ENCODE peak calls at places on chromosomes 6 and 20, in ten cellular contexts. N is CD8-positive, alpha-beta memory T cell; A is stimulated activated CD4-positive, alpha-beta T cell treated with anti-CD3 and anti-CD28 coated beads, Interleukin-4, amount 100 ng/mL, for 4 hours; C is anterior cingulate cortex; W is activated gamma-delta T cell treated with Interleukin-2 at 50 U/mL for 16 hours; O is uterus; F is foreskin melanocyte; H is astrocyte of the spinal cord; R is activated CD4-positive, alpha-beta T cell treated with anti-CD3 and anti-CD28 coated beads for 24 hours; G is activated CD8-positive, alpha-beta T cell treated with anti-CD3 and anti-CD28 coated beads for 36 hours. Y is an unnamed sample.
A peak's percentile ranks its signal among the peaks of the same experiment; 100 is the strongest.

GRCh38 chr6:130629640-130630039 is 197.6 kb upstream of the SMLR1 start:
- DNase-seq in A (no peak), W (no peak), C (no peak), O (no peak), N (no peak), H (no peak), F (no peak), R (no peak), G (no peak), Y (no peak)

GRCh38 chr6:44052419-44053011 is 74.7 kb downstream of the MRPL14 start:
- DNase-seq in A (no peak), H (peak; percentile 75), F (no peak), G (no peak), W (no peak), O (no peak), N (no peak), C (no peak), R (no peak), Y (no peak)

GRCh38 chr6:25192562-25192961 is 86.6 kb upstream of the CARMIL1 start:
- DNase-seq in F (no peak), H (no peak), A (no peak), W (no peak), G (no peak), R (no peak), O (peak; percentile 56), C (no peak), N (no peak), Y (no peak)

GRCh38 chr6:16438677-16439615 is 200.6 kb downstream of the GMPR start:
- DNase-seq in W (no peak), F (no peak), H (peak; percentile 55), G (peak; percentile 39), A (peak; percentile 24), O (no peak), C (no peak), R (no peak), N (no peak), Y (no peak)

GRCh38 chr20:43477193-43477592 is 19.5 kb downstream of the SRSF6 start:
- DNase-seq in A (no peak), W (no peak), H (no peak), N (no peak), R (no peak), G (no peak), O (no peak), F (no peak), C (no peak), Y (no peak)

GRCh38 chr20:25579081-25579770 is 6.1 kb downstream of the NINL start:
- DNase-seq in W (no peak), G (no peak), H (peak; percentile 63), C (no peak), R (no peak), F (no peak), N (no peak), A (no peak), O (no peak), Y (no peak)

GRCh38 chr20:63114693-63115069 is 101.2 kb downstream of the YTHDF1 start:
- DNase-seq in A (no peak), W (no peak), G (no peak), O (no peak), N (no peak), F (no peak), H (no peak), R (no peak), C (no peak), Y (no peak)

GRCh38 chr6:89369009-89369408 is 16.5 kb upstream of the UBE2J1 start:
- DNase-seq in G (no peak), H (peak; percentile 37), N (no peak), F (no peak), C (no peak), O (peak; percentile 44), W (no peak), A (no peak), R (no peak), Y (no peak)

GRCh38 chr6:167573461-167574215 is 248.8 kb downstream of the TTLL2 start:
- DNase-seq in G (no peak), R (no peak), N (no peak), A (no peak), F (no peak), O (no peak), W (no peak), C (no peak), H (peak; percentile 46), Y (no peak)

GRCh38 chr6:142087950-142088857 is 44.5 kb upstream of the GJE1 start:
- DNase-seq in H (no peak), A (no peak), C (no peak), F (no peak), W (no peak), N (no peak), O (no peak), R (no peak), G (no peak), Y (no peak)

GRCh38 chr6:138571585-138572199 is 72.4 kb upstream of the NHSL1 start:
- DNase-seq in A (no peak), G (no peak), W (no peak), N (no peak), O (no peak), F (no peak), C (no peak), H (peak; percentile 23), R (no peak), Y (no peak)

GRCh38 chr6:27312146-27312949 is at the start of gene POM121L2:
- DNase-seq in H (peak; percentile 28), O (peak; percentile 24), R (peak; percentile 44), G (peak; percentile 72), N (peak; percentile 63), W (peak; percentile 47), F (peak; percentile 27), A (peak; percentile 58), C (no peak), Y (peak; percentile 42)

GRCh38 chr20:37915434-37915787 is 12.5 kb downstream of the VSTM2L start:
- DNase-seq in G (no peak), N (no peak), W (no peak), R (no peak), F (no peak), C (no peak), A (no peak), H (no peak), O (no peak), Y (no peak)

GRCh38 chr6:12890171-12890790 is 173.7 kb downstream of the PHACTR1 start:
- DNase-seq in C (no peak), F (no peak), G (peak; percentile 45), H (no peak), W (no peak), R (peak; percentile 17), N (no peak), A (peak; percentile 2), O (no peak), Y (no peak)

GRCh38 chr20:31587545-31588389 is 17.3 kb upstream of the ID1 start:
- DNase-seq in R (no peak), H (no peak), C (no peak), G (no peak), A (no peak), F (no peak), N (no peak), W (no peak), O (no peak), Y (no peak)

GRCh38 chr6:105344971-105345370 is 57.9 kb downstream of the PREP start:
- DNase-seq in F (no peak), C (no peak), O (no peak), W (no peak), A (no peak), N (no peak), G (no peak), H (no peak), R (no peak), Y (no peak)

GRCh38 chr6:44642870-44643522 is 255.5 kb downstream of the CDC5L start:
- DNase-seq in O (no peak), R (peak; percentile 25), H (peak; percentile 64), G (peak; percentile 81), W (no peak), A (no peak), C (no peak), N (no peak), F (no peak), Y (no peak)

GRCh38 chr20:29297411-29298270 is 1959.8 kb upstream of the DEFB115 start:
- DNase-seq in R (no peak), N (no peak), O (no peak), H (no peak), F (no peak), G (no peak), A (no peak), W (no peak), C (no peak), Y (no peak)

GRCh38 chr6:40247516-40248115 is 313.4 kb upstream of the MOCS1 start:
- DNase-seq in G (no peak), N (no peak), F (no peak), H (no peak), A (no peak), O (no peak), R (no peak), W (no peak), C (no peak), Y (no peak)

GRCh38 chr6:126696921-126697693 is 357.2 kb downstream of the CENPW start:
- DNase-seq in F (no peak), H (no peak), A (no peak), G (no peak), O (no peak), N (no peak), R (no peak), W (no peak), C (no peak), Y (no peak)

Y was measured in GDM1.